ENCODE peak calls at places on chromosomes 7 and 10, in nine cellular contexts. Z is CD8-positive, alpha-beta memory T cell; H is mammary epithelial cell; G is fibroblast of the conjunctiva; D is IMR-90; Y is heart left ventricle; U is activated effector memory CD4-positive, alpha-beta T cell treated with anti-CD3 and anti-CD28 coated beads, Interleukin-2, amount 50 U/mL, for 16 hours; P is NCI-H2081; C is skeletal muscle cell. F is an unnamed sample.

GRCh38 chr10:122050316-122050715 is 61.4 kb downstream of the TACC2 start:
- DNase-seq in Z (no peak), H (no peak), G (no peak), D (no peak), Y (no peak), U (no peak), P (no peak), C (no peak), F (no peak)

GRCh38 chr10:117360994-117361667 is 14.1 kb downstream of the PDZD8 start:
- DNase-seq in Z (no peak), H (no peak), G (no peak), D (peak), Y (no peak), U (no peak), P (no peak), C (no peak), F (no peak)

GRCh38 chr7:150322833-150323681 is at the start of the genes ACTR3C and LRRC61:
- DNase-seq in Z (peak), H (peak), G (no peak), D (no peak), Y (no peak), U (peak), P (peak), C (no peak), F (peak)

GRCh38 chr7:128740996-128741395 is 1.8 kb downstream of the CALU start:
- DNase-seq in Z (no peak), H (no peak), G (peak), D (no peak), Y (peak), U (no peak), P (no peak), C (no peak), F (no peak)

GRCh38 chr10:9253121-9253520 is 1198.6 kb downstream of the GATA3 start:
- DNase-seq in Z (no peak), H (peak), G (no peak), D (peak), Y (no peak), U (no peak), P (no peak), C (peak), F (no peak)

GRCh38 chr10:99630991-99631390 is 10.8 kb upstream of the SLC25A28 start:
- DNase-seq in Z (no peak), H (peak), G (no peak), D (peak), Y (no peak), U (no peak), P (no peak), C (no peak), F (no peak)

GRCh38 chr10:122248356-122249302 is 22.5 kb upstream of the BTBD16 start:
- DNase-seq in Z (peak), H (no peak), G (no peak), D (no peak), Y (no peak), U (no peak), P (no peak), C (no peak), F (no peak)

GRCh38 chr7:101602484-101603241 is 26.4 kb downstream of the MYL10 start:
- DNase-seq in Z (peak), H (peak), G (peak), D (peak), Y (peak), U (peak), P (peak), C (no peak), F (no peak)

GRCh38 chr7:3412871-3413270 is 111.8 kb downstream of the SDK1 start:
- DNase-seq in Z (no peak), H (no peak), G (no peak), D (no peak), Y (no peak), U (no peak), P (no peak), C (no peak), F (no peak)

GRCh38 chr7:45126920-45127319 is 15.4 kb upstream of the TBRG4 start:
- DNase-seq in Z (no peak), H (no peak), G (no peak), D (no peak), Y (no peak), U (no peak), P (no peak), C (no peak), F (no peak)

GRCh38 chr10:128934492-128934891 is 532.5 kb upstream of the MGMT start:
- DNase-seq in Z (no peak), H (no peak), G (no peak), D (no peak), Y (no peak), U (no peak), P (no peak), C (no peak), F (no peak)

GRCh38 chr7:40716052-40716451 is 581.2 kb downstream of the SUGCT start:
- DNase-seq in Z (no peak), H (no peak), G (no peak), D (peak), Y (no peak), U (no peak), P (no peak), C (no peak), F (no peak)